ENCODE peak calls at places on chromosomes 13 and 19, in four cellular contexts. One of them, this sample, is unnamed. For H3K4me1, the result is how much of the 10 kb centered on the place peaks cover.

GRCh38 chr19:50419580-50420035 is 870 bp downstream of the SPIB start:
- DNase-seq in SJSA1: no peak
- DNase-seq in fibroblast of lung: no peak
- DNase-seq in transverse colon: no peak
- DNase-seq in this sample: no peak

GRCh38 chr13:100434010-100434763 is 154.4 kb downstream of the GGACT start:
- DNase-seq in SJSA1: no peak
- DNase-seq in fibroblast of lung: peak
- DNase-seq in transverse colon: no peak
- DNase-seq in this sample: no peak

GRCh38 chr19:29269641-29270040 is 56.7 kb upstream of the UQCRFS1 start:
- DNase-seq in SJSA1: no peak
- DNase-seq in fibroblast of lung: no peak
- DNase-seq in transverse colon: no peak
- DNase-seq in this sample: no peak

GRCh38 chr13:99660101-99660500 is 158.8 kb downstream of the TM9SF2 start:
- DNase-seq in SJSA1: peak
- DNase-seq in fibroblast of lung: no peak
- DNase-seq in transverse colon: no peak
- DNase-seq in this sample: no peak

GRCh38 chr13:48892311-48892710 is 83.4 kb upstream of the FNDC3A start:
- DNase-seq in SJSA1: no peak
- DNase-seq in fibroblast of lung: peak
- DNase-seq in transverse colon: no peak
- DNase-seq in this sample: no peak

GRCh38 chr19:47253467-47253881 is 2.9 kb upstream of the CCDC9 start:
- DNase-seq in SJSA1: peak
- DNase-seq in fibroblast of lung: peak
- DNase-seq in transverse colon: no peak
- DNase-seq in this sample: no peak

GRCh38 chr13:32902898-32903297 is 113.3 kb upstream of the KL start:
- DNase-seq in SJSA1: no peak
- DNase-seq in fibroblast of lung: peak
- DNase-seq in transverse colon: peak
- DNase-seq in this sample: peak

GRCh38 chr13:99698816-99699099 is 197.5 kb downstream of the TM9SF2 start:
- DNase-seq in SJSA1: no peak
- DNase-seq in fibroblast of lung: no peak
- DNase-seq in transverse colon: no peak
- DNase-seq in this sample: no peak

GRCh38 chr19:19185853-19186728 is 5.9 kb downstream of the BORCS8 start:
- DNase-seq in SJSA1: peak
- DNase-seq in fibroblast of lung: peak
- DNase-seq in transverse colon: peak
- DNase-seq in this sample: no peak
- H3K27ac ChIP-seq in SJSA1: no peak
- H3K27ac ChIP-seq in fibroblast of lung: no peak
- H3K27ac ChIP-seq in transverse colon: no peak
- H3K27ac ChIP-seq in this sample: no peak

GRCh38 chr13:75704942-75705320 is 68.8 kb downstream of the LMO7 start:
- DNase-seq in SJSA1: no peak
- DNase-seq in fibroblast of lung: no peak
- DNase-seq in transverse colon: peak
- DNase-seq in this sample: peak

GRCh38 chr13:75703768-75704167 is 67.6 kb downstream of the LMO7 start:
- DNase-seq in SJSA1: no peak
- DNase-seq in fibroblast of lung: no peak
- DNase-seq in transverse colon: no peak
- DNase-seq in this sample: no peak

GRCh38 chr13:75705395-75705794 is 69.3 kb downstream of the LMO7 start:
- DNase-seq in SJSA1: no peak
- DNase-seq in fibroblast of lung: peak
- DNase-seq in transverse colon: no peak
- DNase-seq in this sample: no peak

GRCh38 chr13:75704194-75704941 is 68.2 kb downstream of the LMO7 start:
- DNase-seq in SJSA1: no peak
- DNase-seq in fibroblast of lung: peak
- DNase-seq in transverse colon: no peak
- DNase-seq in this sample: no peak

DNA sequence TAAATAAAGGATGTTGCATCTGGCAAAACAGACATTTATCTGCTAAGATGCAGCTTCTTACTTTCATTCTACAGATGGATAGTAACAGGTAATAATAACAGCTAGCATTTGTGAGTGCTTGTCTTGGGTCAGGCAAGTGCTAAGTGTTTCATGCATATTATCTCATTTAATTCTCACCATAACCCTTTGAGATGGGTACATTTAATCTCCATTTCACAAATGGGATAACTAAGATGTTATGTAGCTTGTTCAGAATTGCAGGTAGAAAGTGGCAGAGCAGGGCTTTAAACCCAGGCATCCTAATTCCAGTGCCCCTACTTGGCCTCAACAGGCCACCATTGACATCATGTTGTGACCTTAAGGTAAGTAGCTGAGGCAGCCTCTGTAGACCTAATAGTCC is 69.8 kb downstream of the LMO7 start:
- DNase-seq in SJSA1: no peak
- DNase-seq in fibroblast of lung: no peak
- DNase-seq in transverse colon: no peak
- DNase-seq in this sample: no peak
- H3K4me3 ChIP-seq in SJSA1: no peak
- H3K4me3 ChIP-seq in fibroblast of lung: no peak
- H3K4me3 ChIP-seq in transverse colon: no peak
- H3K4me3 ChIP-seq in this sample: no peak

GRCh38 chr13:109652536-109652935 is 133.8 kb downstream of the IRS2 start:
- DNase-seq in SJSA1: peak
- DNase-seq in fibroblast of lung: no peak
- DNase-seq in transverse colon: no peak
- DNase-seq in this sample: no peak

GRCh38 chr13:109654341-109655205 is 131.8 kb downstream of the IRS2 start:
- DNase-seq in SJSA1: peak
- DNase-seq in fibroblast of lung: peak
- DNase-seq in transverse colon: no peak
- DNase-seq in this sample: no peak

GRCh38 chr13:109655206-109655600 is 131.2 kb downstream of the IRS2 start:
- DNase-seq in SJSA1: no peak
- DNase-seq in fibroblast of lung: peak
- DNase-seq in transverse colon: no peak
- DNase-seq in this sample: no peak

GRCh38 chr13:109649713-109650112 is 136.7 kb downstream of the IRS2 start:
- DNase-seq in SJSA1: peak
- DNase-seq in fibroblast of lung: no peak
- DNase-seq in transverse colon: no peak
- DNase-seq in this sample: no peak

GRCh38 chr13:109651854-109652253 is 134.5 kb downstream of the IRS2 start:
- DNase-seq in SJSA1: peak
- DNase-seq in fibroblast of lung: no peak
- DNase-seq in transverse colon: no peak
- DNase-seq in this sample: peak
- H3K4me1 ChIP-seq in SJSA1: under half
- H3K4me1 ChIP-seq in fibroblast of lung: under half
- H3K4me1 ChIP-seq in transverse colon: under half
- H3K4me1 ChIP-seq in this sample: under half

GRCh38 chr19:2462635-2463421 is 6.1 kb upstream of the LMNB2 start:
- DNase-seq in SJSA1: peak
- DNase-seq in fibroblast of lung: peak
- DNase-seq in transverse colon: peak
- DNase-seq in this sample: peak
- H3K27ac ChIP-seq in SJSA1: peak
- H3K27ac ChIP-seq in fibroblast of lung: peak
- H3K27ac ChIP-seq in transverse colon: peak
- H3K27ac ChIP-seq in this sample: peak

DNA sequence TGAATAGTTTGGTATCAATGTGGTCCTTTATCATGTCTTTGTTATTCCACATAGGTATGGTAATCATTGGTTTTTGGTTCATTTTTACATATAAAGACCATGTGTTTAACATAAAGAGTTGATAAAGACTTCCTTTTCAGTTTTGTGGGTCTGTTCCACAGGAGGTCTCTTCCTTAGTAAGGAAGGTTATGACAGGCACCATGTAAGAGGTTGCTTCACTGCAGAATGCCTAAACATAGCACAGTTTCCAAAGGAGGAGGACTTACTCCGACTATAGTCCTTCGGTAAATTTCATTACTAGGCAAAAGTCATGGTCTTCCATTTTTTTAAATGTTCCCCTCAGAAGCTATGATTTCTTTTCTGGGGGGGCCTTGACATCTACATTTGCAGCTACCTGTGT is 27.1 kb upstream of the PCDH17 start:
- DNase-seq in SJSA1: no peak
- DNase-seq in fibroblast of lung: no peak
- DNase-seq in transverse colon: no peak
- DNase-seq in this sample: no peak
- H3K4me3 ChIP-seq in SJSA1: no peak
- H3K4me3 ChIP-seq in fibroblast of lung: no peak
- H3K4me3 ChIP-seq in transverse colon: no peak
- H3K4me3 ChIP-seq in this sample: no peak

GRCh38 chr13:107799001-107799400 is 416.3 kb downstream of the LIG4 start:
- DNase-seq in SJSA1: no peak
- DNase-seq in fibroblast of lung: no peak
- DNase-seq in transverse colon: no peak
- DNase-seq in this sample: no peak

GRCh38 chr13:107808388-107808787 is 406.9 kb downstream of the LIG4 start:
- DNase-seq in SJSA1: no peak
- DNase-seq in fibroblast of lung: peak
- DNase-seq in transverse colon: no peak
- DNase-seq in this sample: no peak

GRCh38 chr13:107807306-107808073 is 407.8 kb downstream of the LIG4 start:
- DNase-seq in SJSA1: no peak
- DNase-seq in fibroblast of lung: no peak
- DNase-seq in transverse colon: no peak
- DNase-seq in this sample: no peak

GRCh38 chr13:107806726-107807125 is 408.6 kb downstream of the LIG4 start:
- DNase-seq in SJSA1: no peak
- DNase-seq in fibroblast of lung: no peak
- DNase-seq in transverse colon: no peak
- DNase-seq in this sample: no peak

DNA sequence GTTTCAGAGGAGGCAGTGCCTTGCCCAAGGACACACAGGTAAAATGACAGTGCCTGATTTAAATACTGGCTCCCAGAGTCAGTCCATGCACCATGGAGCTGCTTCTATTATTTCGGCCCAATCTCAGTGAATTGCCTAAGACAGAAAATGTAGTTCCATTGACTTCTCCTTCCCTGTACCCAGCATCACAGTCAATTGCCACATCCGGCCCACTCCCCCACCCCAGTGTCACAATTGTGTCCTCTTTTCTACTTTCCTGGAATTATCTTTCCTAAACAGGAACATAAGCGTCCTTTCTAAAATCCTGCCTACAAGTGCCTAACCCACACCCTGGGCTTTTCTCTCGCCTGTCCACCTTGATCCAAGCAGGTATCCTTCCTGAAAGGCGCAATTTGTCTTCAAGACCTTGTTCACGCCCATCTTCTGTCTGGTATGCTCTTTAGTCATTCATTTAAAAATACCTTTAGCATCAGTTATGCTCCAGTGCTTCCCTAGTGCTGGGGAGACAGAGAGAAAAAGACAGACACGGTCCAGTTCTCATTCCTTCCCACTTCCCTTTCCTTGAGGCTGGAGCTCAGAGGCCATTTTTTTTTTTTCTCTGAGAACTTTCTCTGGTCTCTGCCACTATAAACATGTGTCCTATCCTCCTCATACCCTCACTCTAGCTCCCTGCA is 411.4 kb downstream of the LIG4 start:
- DNase-seq in SJSA1: no peak
- DNase-seq in fibroblast of lung: no peak
- DNase-seq in transverse colon: no peak
- DNase-seq in this sample: no peak
- H3K4me1 ChIP-seq in SJSA1: under half
- H3K4me1 ChIP-seq in fibroblast of lung: under half
- H3K4me1 ChIP-seq in transverse colon: under half
- H3K4me1 ChIP-seq in this sample: under half

DNA sequence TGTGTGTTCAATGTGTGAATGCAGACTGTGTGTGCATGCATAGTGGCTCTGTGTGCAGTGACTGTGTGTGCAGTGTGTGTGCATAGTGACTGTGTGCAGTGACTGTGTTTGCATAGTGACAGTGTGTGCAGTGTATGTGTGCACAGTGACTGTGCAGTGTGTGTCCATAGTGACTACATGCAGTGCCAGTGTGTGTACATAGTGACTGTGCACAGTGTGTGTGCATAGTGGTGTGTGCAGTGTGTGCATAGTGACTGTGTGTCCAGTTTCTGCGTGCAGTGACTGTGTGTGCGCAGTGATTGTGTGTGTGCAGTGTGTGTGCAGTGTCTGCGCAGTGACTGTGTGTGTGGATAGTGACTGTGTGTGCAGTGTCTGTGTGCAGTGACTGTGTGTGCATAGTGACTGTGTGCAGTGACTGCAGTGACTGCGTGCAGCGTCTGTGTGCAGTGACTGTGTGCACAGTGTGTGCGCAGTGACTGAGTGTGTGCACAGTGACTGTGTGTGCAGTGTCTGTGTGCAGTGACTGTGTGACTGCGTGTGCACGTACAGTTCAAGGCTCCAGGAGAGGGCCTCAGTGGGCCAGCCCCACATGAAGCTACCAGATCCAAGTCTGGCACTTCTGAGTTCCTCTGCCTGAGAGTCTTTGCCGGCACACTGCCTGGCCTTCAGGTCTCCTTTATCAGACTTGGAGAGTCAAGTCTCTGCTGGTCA is 90.3 kb downstream of the IER2 start:
- DNase-seq in SJSA1: no peak
- DNase-seq in fibroblast of lung: no peak
- DNase-seq in transverse colon: no peak
- DNase-seq in this sample: no peak
- H3K27ac ChIP-seq in SJSA1: no peak
- H3K27ac ChIP-seq in fibroblast of lung: no peak
- H3K27ac ChIP-seq in transverse colon: no peak
- H3K27ac ChIP-seq in this sample: no peak

This sample was measured in body of pancreas.